ENCODE peak calls at places on chromosomes 12 and 14, in eight cellular contexts. P is GM12878, K is stomach, B is GM23338, I is HCT116, F is SK-N-SH, C is K562, M is upper lobe of left lung. T is an unnamed sample.

GRCh38 chr12:98998697-98999299 is 353.7 kb downstream of the APAF1 start:
- DNase-seq in F (peak; percentile 55), I (peak; percentile 12), P (no peak), M (no peak), B (peak; percentile 71), K (no peak), C (peak; percentile 39), T (no peak)

GRCh38 chr12:62166525-62166924 is 93.7 kb upstream of the USP15 start:
- DNase-seq in P (no peak), F (no peak), M (no peak), K (no peak), I (no peak), C (no peak), B (no peak), T (no peak)

GRCh38 chr14:104860414-104860813 is 4.7 kb upstream of the CEP170B start:
- DNase-seq in I (no peak), B (no peak), P (no peak), K (no peak), F (no peak), M (no peak), C (no peak), T (no peak)

GRCh38 chr14:21192447-21192822 is 36.6 kb upstream of the OR5AU1 start:
- DNase-seq in P (no peak), K (no peak), F (no peak), M (no peak), B (no peak), I (no peak), C (no peak), T (no peak)

GRCh38 chr14:103509864-103510263 is 12.8 kb downstream of the CKB start:
- DNase-seq in B (no peak), C (no peak), M (no peak), I (no peak), F (no peak), K (no peak), P (no peak), T (no peak)

GRCh38 chr14:64279719-64280668 is 14.2 kb downstream of the ESR2 start:
- DNase-seq in M (no peak), C (peak; percentile 78), P (no peak), I (no peak), B (no peak), F (no peak), K (peak; percentile 28), T (no peak)

GRCh38 chr14:20855652-20856291 is 35.4 kb upstream of the RNASE3 start:
- DNase-seq in P (peak; percentile 21), F (peak; percentile 42), M (peak; percentile 83), K (peak; percentile 61), C (peak; percentile 83), B (peak; percentile 87), I (peak; percentile 73), T (peak; percentile 61)

GRCh38 chr12:88144037-88144436 is 1.9 kb downstream of the TMTC3 start:
- DNase-seq in B (peak; percentile 20), I (no peak), M (no peak), K (no peak), P (no peak), F (no peak), C (no peak), T (no peak)

GRCh38 chr12:29086325-29087271 is 62.5 kb upstream of the FAR2 start:
- DNase-seq in M (no peak), K (no peak), P (no peak), F (no peak), C (no peak), B (no peak), I (no peak), T (no peak)

GRCh38 chr12:114636723-114637480 is 47.1 kb downstream of the TBX3 start:
- DNase-seq in M (no peak), P (no peak), I (no peak), F (peak; percentile 56), B (peak; percentile 72), K (no peak), C (no peak), T (peak; percentile 47)

GRCh38 chr12:9326085-9326484 is 117.9 kb upstream of the PZP start:
- DNase-seq in K (no peak), B (no peak), P (no peak), I (no peak), M (no peak), F (no peak), C (no peak), T (no peak)

GRCh38 chr12:2641209-2641608 is 153.6 kb upstream of the FKBP4 start:
- DNase-seq in M (no peak), I (peak; percentile 47), F (no peak), K (no peak), C (peak; percentile 41), B (peak; percentile 80), P (no peak), T (no peak)

GRCh38 chr12:66103011-66103913 is 27.3 kb downstream of the LLPH start:
- DNase-seq in I (peak; percentile 24), M (no peak), C (no peak), P (no peak), B (peak; percentile 65), K (no peak), F (no peak), T (no peak)

GRCh38 chr12:2503762-2504161 is 291.0 kb upstream of the FKBP4 start:
- DNase-seq in P (no peak), C (peak; percentile 20), I (no peak), F (no peak), M (no peak), B (no peak), K (peak; percentile 73), T (no peak)

GRCh38 chr12:86929962-86930361 is 673.8 kb upstream of the MGAT4C start:
- DNase-seq in C (no peak), M (no peak), I (no peak), F (no peak), K (no peak), P (no peak), B (no peak), T (no peak)

GRCh38 chr12:121175383-121176119 is 34.4 kb upstream of the P2RX4 start:
- DNase-seq in K (no peak), C (peak; percentile 38), B (no peak), I (no peak), P (no peak), M (peak; percentile 55), F (no peak), T (no peak)

GRCh38 chr12:46523863-46524770 is 151.5 kb upstream of the SLC38A2 start:
- DNase-seq in K (no peak), I (peak; percentile 91), P (no peak), M (no peak), B (no peak), F (no peak), C (peak; percentile 86), T (no peak)
- TF ChIP-seq POLR2AphosphoS5 in K (no peak), I (peak; percentile 70), P (no peak), M (no peak), B (no peak), F (peak; percentile 92), C (no peak), T (no peak)

GRCh38 chr12:113057565-113058485 is 1.3 kb downstream of the DTX1 start:
- DNase-seq in F (no peak), K (no peak), I (no peak), B (peak; percentile 53), P (no peak), M (no peak), C (no peak), T (no peak)

GRCh38 chr12:113054948-113055486 is 1.5 kb upstream of the DTX1 start:
- DNase-seq in B (no peak), C (no peak), M (no peak), F (no peak), K (no peak), P (no peak), I (no peak), T (no peak)

GRCh38 chr12:113056381-113056630 is 224 bp upstream of the DTX1 start:
- DNase-seq in P (no peak), M (no peak), C (no peak), B (no peak), K (no peak), I (no peak), F (no peak), T (no peak)

GRCh38 chr12:113056631-113057488 is at the start of gene DTX1:
- DNase-seq in B (peak; percentile 48), C (no peak), M (no peak), K (no peak), P (no peak), I (no peak), F (peak; percentile 88), T (no peak)

DNA sequence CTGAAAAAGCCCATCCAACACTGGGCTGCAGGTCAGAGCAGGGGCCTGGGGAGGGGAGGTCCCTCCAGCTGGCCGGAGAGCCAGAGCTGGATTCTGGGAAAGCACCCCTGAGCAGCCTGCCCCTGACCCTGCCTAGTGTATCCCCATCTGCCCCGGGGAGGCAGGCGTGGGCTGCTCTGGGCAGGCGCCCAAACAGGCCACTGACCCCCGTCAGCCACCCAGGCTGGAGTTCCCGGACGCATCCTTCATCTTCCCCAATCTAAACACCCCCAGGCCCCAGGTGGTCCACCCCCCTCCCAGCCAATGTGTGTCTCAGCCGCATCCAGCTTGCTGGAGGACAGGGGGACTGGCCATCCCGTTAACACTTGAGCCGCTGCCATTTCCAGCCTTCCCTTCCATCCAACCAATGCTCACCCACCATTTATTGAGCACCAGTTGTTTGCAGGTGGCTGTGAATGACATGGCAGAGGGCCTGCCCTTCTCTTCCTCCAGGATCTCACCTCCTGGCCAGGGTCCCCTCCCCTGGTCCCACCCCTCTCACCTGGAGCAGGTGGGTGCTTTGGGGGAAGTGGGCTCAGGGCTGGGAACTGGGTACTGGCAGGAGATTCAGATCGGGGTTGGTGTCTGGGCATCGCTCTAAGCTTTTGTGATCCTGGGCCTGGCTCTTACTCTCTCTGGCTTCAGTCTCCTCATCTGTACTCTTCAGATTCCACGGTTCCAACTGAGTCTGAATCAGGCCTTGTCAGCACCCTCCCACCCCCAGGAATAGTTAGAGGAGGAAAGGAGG is 743 bp upstream of the DTX1 start:
- DNase-seq in K (no peak), F (no peak), M (no peak), C (no peak), I (no peak), P (no peak), B (no peak), T (no peak)
- H3K4me3 ChIP-seq in K (no peak overlapping the region), F (peak overlapping the region; percentile 58), M (no peak overlapping the region), C (no peak overlapping the region), I (no peak overlapping the region), P (peak overlapping the region; percentile 62), B (peak overlapping the region; percentile 69), T (no peak overlapping the region)

GRCh38 chr12:32535260-32535999 is 136.1 kb downstream of the FGD4 start:
- DNase-seq in F (peak; percentile 81), B (peak; percentile 57), C (peak; percentile 16), K (peak; percentile 88), I (no peak), M (peak; percentile 91), P (no peak), T (peak; percentile 60)
- TF ChIP-seq POLR2AphosphoS5 in F (no peak), B (no peak), C (no peak), K (no peak), I (no peak), M (no peak), P (no peak), T (peak; percentile 12)

DNA sequence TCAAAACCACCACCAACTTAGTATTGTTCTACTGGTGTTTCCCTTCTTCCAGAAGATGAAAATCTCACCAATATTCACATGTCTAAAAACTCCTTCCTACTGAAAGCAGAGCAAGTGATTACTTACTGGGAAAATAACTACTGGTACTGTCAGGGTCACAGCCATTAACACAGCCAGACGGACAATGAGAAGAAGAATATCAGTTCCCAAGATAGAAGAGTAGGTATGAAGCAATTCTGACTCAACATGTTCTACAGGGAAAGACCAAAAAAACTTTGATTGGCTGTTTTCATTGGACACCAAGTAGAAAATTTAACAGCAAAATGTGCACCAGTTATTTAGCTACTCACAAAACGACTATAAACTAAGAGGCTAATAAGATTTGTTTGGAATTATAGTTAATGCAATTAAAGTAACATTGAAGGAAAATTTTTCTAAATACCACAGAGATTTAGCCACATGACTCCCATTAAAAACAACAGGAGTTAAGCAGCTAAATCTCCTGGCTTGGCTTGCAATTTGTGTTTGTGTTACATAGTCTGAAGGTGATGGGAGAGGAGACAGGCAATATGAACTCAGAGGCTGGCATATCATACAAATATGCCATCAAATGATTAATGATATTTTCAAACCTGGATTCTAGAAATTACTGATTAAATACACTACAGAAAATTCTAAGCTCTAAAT is 9.5 kb downstream of the SLC38A2 start:
- DNase-seq in F (no peak), P (no peak), M (no peak), C (no peak), I (no peak), B (no peak), K (no peak), T (no peak)
- H3K4me3 ChIP-seq in F (no peak overlapping the region), P (peak overlapping the region; percentile 23), M (no peak overlapping the region), C (no peak overlapping the region), I (no peak overlapping the region), B (no peak overlapping the region), K (peak overlapping the region; percentile 98), T (no peak overlapping the region)